ENCODE peak calls at places on chromosomes 1 and 21, in eight cellular contexts. One of them, this sample, is unnamed.
A peak's percentile ranks its signal among the peaks of the same experiment; 100 is the strongest.

GRCh38 chr1:72693376-72693775 is 411.0 kb upstream of the NEGR1 start:
- DNase-seq in activated CD4-positive, alpha-beta T cell treated with anti-CD3 and anti-CD28 coated beads, Interleukin-2, amount 50 U/mL, for 1 hour: no peak
- DNase-seq in anterior cingulate cortex: no peak
- DNase-seq in skeletal muscle cell: no peak
- DNase-seq in fibroblast of pulmonary artery: no peak
- DNase-seq in stimulated activated CD4-positive, alpha-beta T cell treated with anti-CD3 and anti-CD28 coated beads, TNF-alpha, amount 100 ng/mL, for 4 hours: no peak
- DNase-seq in T-helper 9 cell: no peak
- DNase-seq in cerebellum: no peak
- DNase-seq in this sample: no peak

GRCh38 chr1:11158720-11159321 is 30.3 kb upstream of the ANGPTL7 start:
- DNase-seq in fibroblast of pulmonary artery: peak; percentile 93
- DNase-seq in cerebellum: peak; percentile 38
- DNase-seq in stimulated activated CD4-positive, alpha-beta T cell treated with anti-CD3 and anti-CD28 coated beads, TNF-alpha, amount 100 ng/mL, for 4 hours: no peak
- DNase-seq in activated CD4-positive, alpha-beta T cell treated with anti-CD3 and anti-CD28 coated beads, Interleukin-2, amount 50 U/mL, for 1 hour: no peak
- DNase-seq in skeletal muscle cell: peak; percentile 89
- DNase-seq in anterior cingulate cortex: no peak
- DNase-seq in T-helper 9 cell: no peak
- DNase-seq in this sample: peak; percentile 94

GRCh38 chr21:39935716-39936115 is 68.5 kb downstream of the PCP4 start:
- DNase-seq in anterior cingulate cortex: no peak
- DNase-seq in stimulated activated CD4-positive, alpha-beta T cell treated with anti-CD3 and anti-CD28 coated beads, TNF-alpha, amount 100 ng/mL, for 4 hours: no peak
- DNase-seq in T-helper 9 cell: no peak
- DNase-seq in cerebellum: no peak
- DNase-seq in activated CD4-positive, alpha-beta T cell treated with anti-CD3 and anti-CD28 coated beads, Interleukin-2, amount 50 U/mL, for 1 hour: no peak
- DNase-seq in skeletal muscle cell: no peak
- DNase-seq in fibroblast of pulmonary artery: no peak
- DNase-seq in this sample: no peak

GRCh38 chr1:224430511-224431113 is 4.0 kb downstream of the WDR26 start:
- DNase-seq in anterior cingulate cortex: no peak
- DNase-seq in activated CD4-positive, alpha-beta T cell treated with anti-CD3 and anti-CD28 coated beads, Interleukin-2, amount 50 U/mL, for 1 hour: no peak
- DNase-seq in cerebellum: no peak
- DNase-seq in skeletal muscle cell: peak; percentile 22
- DNase-seq in stimulated activated CD4-positive, alpha-beta T cell treated with anti-CD3 and anti-CD28 coated beads, TNF-alpha, amount 100 ng/mL, for 4 hours: no peak
- DNase-seq in fibroblast of pulmonary artery: peak; percentile 75
- DNase-seq in T-helper 9 cell: no peak
- DNase-seq in this sample: peak; percentile 78

GRCh38 chr1:211738709-211739301 is 63.4 kb upstream of the NEK2 start:
- DNase-seq in stimulated activated CD4-positive, alpha-beta T cell treated with anti-CD3 and anti-CD28 coated beads, TNF-alpha, amount 100 ng/mL, for 4 hours: peak; percentile 8
- DNase-seq in cerebellum: no peak
- DNase-seq in T-helper 9 cell: no peak
- DNase-seq in fibroblast of pulmonary artery: no peak
- DNase-seq in anterior cingulate cortex: no peak
- DNase-seq in activated CD4-positive, alpha-beta T cell treated with anti-CD3 and anti-CD28 coated beads, Interleukin-2, amount 50 U/mL, for 1 hour: peak; percentile 7
- DNase-seq in skeletal muscle cell: no peak
- DNase-seq in this sample: no peak

GRCh38 chr1:56954664-56955063 is 11.2 kb downstream of the C8B start:
- DNase-seq in T-helper 9 cell: no peak
- DNase-seq in activated CD4-positive, alpha-beta T cell treated with anti-CD3 and anti-CD28 coated beads, Interleukin-2, amount 50 U/mL, for 1 hour: no peak
- DNase-seq in cerebellum: no peak
- DNase-seq in anterior cingulate cortex: no peak
- DNase-seq in skeletal muscle cell: no peak
- DNase-seq in stimulated activated CD4-positive, alpha-beta T cell treated with anti-CD3 and anti-CD28 coated beads, TNF-alpha, amount 100 ng/mL, for 4 hours: no peak
- DNase-seq in fibroblast of pulmonary artery: no peak
- DNase-seq in this sample: no peak

GRCh38 chr1:67850611-67851075 is 17.4 kb upstream of the GNG12 start:
- DNase-seq in T-helper 9 cell: no peak
- DNase-seq in cerebellum: no peak
- DNase-seq in skeletal muscle cell: peak; percentile 81
- DNase-seq in anterior cingulate cortex: no peak
- DNase-seq in fibroblast of pulmonary artery: peak; percentile 90
- DNase-seq in stimulated activated CD4-positive, alpha-beta T cell treated with anti-CD3 and anti-CD28 coated beads, TNF-alpha, amount 100 ng/mL, for 4 hours: no peak
- DNase-seq in activated CD4-positive, alpha-beta T cell treated with anti-CD3 and anti-CD28 coated beads, Interleukin-2, amount 50 U/mL, for 1 hour: no peak
- DNase-seq in this sample: peak; percentile 97

GRCh38 chr1:185514296-185514695 is 197.3 kb upstream of the IVNS1ABP start:
- DNase-seq in activated CD4-positive, alpha-beta T cell treated with anti-CD3 and anti-CD28 coated beads, Interleukin-2, amount 50 U/mL, for 1 hour: no peak
- DNase-seq in anterior cingulate cortex: no peak
- DNase-seq in fibroblast of pulmonary artery: no peak
- DNase-seq in T-helper 9 cell: no peak
- DNase-seq in stimulated activated CD4-positive, alpha-beta T cell treated with anti-CD3 and anti-CD28 coated beads, TNF-alpha, amount 100 ng/mL, for 4 hours: no peak
- DNase-seq in skeletal muscle cell: no peak
- DNase-seq in cerebellum: no peak
- DNase-seq in this sample: no peak

GRCh38 chr1:230785643-230786405 is 38.6 kb downstream of the CAPN9 start:
- DNase-seq in skeletal muscle cell: no peak
- DNase-seq in stimulated activated CD4-positive, alpha-beta T cell treated with anti-CD3 and anti-CD28 coated beads, TNF-alpha, amount 100 ng/mL, for 4 hours: no peak
- DNase-seq in anterior cingulate cortex: no peak
- DNase-seq in cerebellum: no peak
- DNase-seq in fibroblast of pulmonary artery: no peak
- DNase-seq in T-helper 9 cell: no peak
- DNase-seq in activated CD4-positive, alpha-beta T cell treated with anti-CD3 and anti-CD28 coated beads, Interleukin-2, amount 50 U/mL, for 1 hour: no peak
- DNase-seq in this sample: no peak

GRCh38 chr1:115330480-115331013 is 7.5 kb downstream of the NGF start:
- DNase-seq in skeletal muscle cell: no peak
- DNase-seq in cerebellum: no peak
- DNase-seq in T-helper 9 cell: no peak
- DNase-seq in fibroblast of pulmonary artery: peak; percentile 69
- DNase-seq in stimulated activated CD4-positive, alpha-beta T cell treated with anti-CD3 and anti-CD28 coated beads, TNF-alpha, amount 100 ng/mL, for 4 hours: no peak
- DNase-seq in anterior cingulate cortex: no peak
- DNase-seq in activated CD4-positive, alpha-beta T cell treated with anti-CD3 and anti-CD28 coated beads, Interleukin-2, amount 50 U/mL, for 1 hour: no peak
- DNase-seq in this sample: peak; percentile 92

GRCh38 chr1:9902060-9902452 is 8.0 kb downstream of the CTNNBIP1 start:
- DNase-seq in T-helper 9 cell: no peak
- DNase-seq in stimulated activated CD4-positive, alpha-beta T cell treated with anti-CD3 and anti-CD28 coated beads, TNF-alpha, amount 100 ng/mL, for 4 hours: no peak
- DNase-seq in skeletal muscle cell: no peak
- DNase-seq in cerebellum: peak; percentile 85
- DNase-seq in fibroblast of pulmonary artery: no peak
- DNase-seq in anterior cingulate cortex: no peak
- DNase-seq in activated CD4-positive, alpha-beta T cell treated with anti-CD3 and anti-CD28 coated beads, Interleukin-2, amount 50 U/mL, for 1 hour: no peak
- DNase-seq in this sample: no peak

GRCh38 chr1:168507271-168507670 is 36.5 kb downstream of the XCL2 start:
- DNase-seq in activated CD4-positive, alpha-beta T cell treated with anti-CD3 and anti-CD28 coated beads, Interleukin-2, amount 50 U/mL, for 1 hour: no peak
- DNase-seq in cerebellum: peak; percentile 11
- DNase-seq in fibroblast of pulmonary artery: no peak
- DNase-seq in skeletal muscle cell: peak; percentile 6
- DNase-seq in T-helper 9 cell: no peak
- DNase-seq in stimulated activated CD4-positive, alpha-beta T cell treated with anti-CD3 and anti-CD28 coated beads, TNF-alpha, amount 100 ng/mL, for 4 hours: no peak
- DNase-seq in anterior cingulate cortex: no peak
- DNase-seq in this sample: no peak

GRCh38 chr1:54095543-54096286 is 42.3 kb downstream of the TCEANC2 start:
- DNase-seq in T-helper 9 cell: no peak
- DNase-seq in cerebellum: no peak
- DNase-seq in stimulated activated CD4-positive, alpha-beta T cell treated with anti-CD3 and anti-CD28 coated beads, TNF-alpha, amount 100 ng/mL, for 4 hours: no peak
- DNase-seq in skeletal muscle cell: no peak
- DNase-seq in fibroblast of pulmonary artery: no peak
- DNase-seq in anterior cingulate cortex: no peak
- DNase-seq in activated CD4-positive, alpha-beta T cell treated with anti-CD3 and anti-CD28 coated beads, Interleukin-2, amount 50 U/mL, for 1 hour: no peak
- DNase-seq in this sample: no peak

GRCh38 chr1:94036721-94037120 is 84.2 kb downstream of the ABCA4 start:
- DNase-seq in T-helper 9 cell: no peak
- DNase-seq in anterior cingulate cortex: no peak
- DNase-seq in activated CD4-positive, alpha-beta T cell treated with anti-CD3 and anti-CD28 coated beads, Interleukin-2, amount 50 U/mL, for 1 hour: no peak
- DNase-seq in stimulated activated CD4-positive, alpha-beta T cell treated with anti-CD3 and anti-CD28 coated beads, TNF-alpha, amount 100 ng/mL, for 4 hours: no peak
- DNase-seq in skeletal muscle cell: peak; percentile 71
- DNase-seq in cerebellum: no peak
- DNase-seq in fibroblast of pulmonary artery: peak; percentile 95
- DNase-seq in this sample: peak; percentile 27

GRCh38 chr1:188027613-188028012 is 1198.9 kb downstream of the PLA2G4A start:
- DNase-seq in skeletal muscle cell: peak; percentile 65
- DNase-seq in anterior cingulate cortex: no peak
- DNase-seq in stimulated activated CD4-positive, alpha-beta T cell treated with anti-CD3 and anti-CD28 coated beads, TNF-alpha, amount 100 ng/mL, for 4 hours: no peak
- DNase-seq in cerebellum: no peak
- DNase-seq in T-helper 9 cell: no peak
- DNase-seq in fibroblast of pulmonary artery: peak; percentile 91
- DNase-seq in activated CD4-positive, alpha-beta T cell treated with anti-CD3 and anti-CD28 coated beads, Interleukin-2, amount 50 U/mL, for 1 hour: no peak
- DNase-seq in this sample: peak; percentile 95

GRCh38 chr1:14909920-14910466 is 243.6 kb upstream of the TMEM51 start:
- DNase-seq in fibroblast of pulmonary artery: no peak
- DNase-seq in T-helper 9 cell: no peak
- DNase-seq in activated CD4-positive, alpha-beta T cell treated with anti-CD3 and anti-CD28 coated beads, Interleukin-2, amount 50 U/mL, for 1 hour: no peak
- DNase-seq in stimulated activated CD4-positive, alpha-beta T cell treated with anti-CD3 and anti-CD28 coated beads, TNF-alpha, amount 100 ng/mL, for 4 hours: no peak
- DNase-seq in skeletal muscle cell: no peak
- DNase-seq in cerebellum: no peak
- DNase-seq in anterior cingulate cortex: no peak
- DNase-seq in this sample: no peak

GRCh38 chr21:37593740-37594471 is 227.3 kb downstream of the DYRK1A start:
- DNase-seq in anterior cingulate cortex: no peak
- DNase-seq in cerebellum: no peak
- DNase-seq in stimulated activated CD4-positive, alpha-beta T cell treated with anti-CD3 and anti-CD28 coated beads, TNF-alpha, amount 100 ng/mL, for 4 hours: no peak
- DNase-seq in skeletal muscle cell: no peak
- DNase-seq in activated CD4-positive, alpha-beta T cell treated with anti-CD3 and anti-CD28 coated beads, Interleukin-2, amount 50 U/mL, for 1 hour: no peak
- DNase-seq in T-helper 9 cell: no peak
- DNase-seq in fibroblast of pulmonary artery: no peak
- DNase-seq in this sample: no peak

GRCh38 chr1:25033828-25034451 is 103.9 kb upstream of the RUNX3 start:
- DNase-seq in fibroblast of pulmonary artery: no peak
- DNase-seq in skeletal muscle cell: no peak
- DNase-seq in T-helper 9 cell: no peak
- DNase-seq in stimulated activated CD4-positive, alpha-beta T cell treated with anti-CD3 and anti-CD28 coated beads, TNF-alpha, amount 100 ng/mL, for 4 hours: no peak
- DNase-seq in activated CD4-positive, alpha-beta T cell treated with anti-CD3 and anti-CD28 coated beads, Interleukin-2, amount 50 U/mL, for 1 hour: no peak
- DNase-seq in cerebellum: no peak
- DNase-seq in anterior cingulate cortex: peak; percentile 17
- DNase-seq in this sample: no peak

GRCh38 chr1:9110669-9111356 is 18.1 kb downstream of the GPR157 start:
- DNase-seq in T-helper 9 cell: peak; percentile 85
- DNase-seq in skeletal muscle cell: peak; percentile 75
- DNase-seq in fibroblast of pulmonary artery: peak; percentile 95
- DNase-seq in activated CD4-positive, alpha-beta T cell treated with anti-CD3 and anti-CD28 coated beads, Interleukin-2, amount 50 U/mL, for 1 hour: peak; percentile 87
- DNase-seq in stimulated activated CD4-positive, alpha-beta T cell treated with anti-CD3 and anti-CD28 coated beads, TNF-alpha, amount 100 ng/mL, for 4 hours: peak; percentile 61
- DNase-seq in anterior cingulate cortex: peak; percentile 68
- DNase-seq in cerebellum: peak; percentile 55
- DNase-seq in this sample: peak; percentile 85

GRCh38 chr1:180117764-180118116 is 36.9 kb upstream of the QSOX1 start:
- DNase-seq in anterior cingulate cortex: no peak
- DNase-seq in cerebellum: no peak
- DNase-seq in fibroblast of pulmonary artery: peak; percentile 75
- DNase-seq in stimulated activated CD4-positive, alpha-beta T cell treated with anti-CD3 and anti-CD28 coated beads, TNF-alpha, amount 100 ng/mL, for 4 hours: no peak
- DNase-seq in skeletal muscle cell: peak; percentile 45
- DNase-seq in T-helper 9 cell: no peak
- DNase-seq in activated CD4-positive, alpha-beta T cell treated with anti-CD3 and anti-CD28 coated beads, Interleukin-2, amount 50 U/mL, for 1 hour: no peak
- DNase-seq in this sample: peak; percentile 91